ENCODE peak calls at places on chromosomes 3 and 15, in seven cellular contexts. One of them, this sample, is unnamed.

GRCh38 chr15:72733941-72734738 is 48.1 kb downstream of the BBS4 start:
- DNase-seq in HuH-7.5: no peak
- DNase-seq in activated T-helper 1 cell treated with anti-CD3 and anti-CD28 coated beads, Interleukin-2, amount 50 U/mL, for 16 hours: no peak
- DNase-seq in activated CD4-positive, CD25-positive, alpha-beta regulatory T cell treated with anti-CD3 and anti-CD28 coated beads, Interleukin-2, amount 50 U/mL, for 72 hours: no peak
- DNase-seq in retina: no peak
- DNase-seq in activated CD4-positive, alpha-beta T cell treated with anti-CD3 and anti-CD28 coated beads, Interleukin-2, amount 50 U/mL, for 48 hours: no peak
- DNase-seq in mammary epithelial cell: no peak
- DNase-seq in this sample: no peak

GRCh38 chr3:192645437-192645836 is 81.9 kb downstream of the FGF12 start:
- DNase-seq in HuH-7.5: no peak
- DNase-seq in activated T-helper 1 cell treated with anti-CD3 and anti-CD28 coated beads, Interleukin-2, amount 50 U/mL, for 16 hours: no peak
- DNase-seq in activated CD4-positive, CD25-positive, alpha-beta regulatory T cell treated with anti-CD3 and anti-CD28 coated beads, Interleukin-2, amount 50 U/mL, for 72 hours: no peak
- DNase-seq in retina: no peak
- DNase-seq in activated CD4-positive, alpha-beta T cell treated with anti-CD3 and anti-CD28 coated beads, Interleukin-2, amount 50 U/mL, for 48 hours: no peak
- DNase-seq in mammary epithelial cell: no peak
- DNase-seq in this sample: no peak

GRCh38 chr15:29540479-29540878 is 270.9 kb upstream of the NSMCE3 start:
- DNase-seq in HuH-7.5: no peak
- DNase-seq in activated T-helper 1 cell treated with anti-CD3 and anti-CD28 coated beads, Interleukin-2, amount 50 U/mL, for 16 hours: no peak
- DNase-seq in activated CD4-positive, CD25-positive, alpha-beta regulatory T cell treated with anti-CD3 and anti-CD28 coated beads, Interleukin-2, amount 50 U/mL, for 72 hours: no peak
- DNase-seq in retina: no peak
- DNase-seq in activated CD4-positive, alpha-beta T cell treated with anti-CD3 and anti-CD28 coated beads, Interleukin-2, amount 50 U/mL, for 48 hours: no peak
- DNase-seq in mammary epithelial cell: no peak
- DNase-seq in this sample: no peak

GRCh38 chr3:53411371-53411770 is 64.0 kb upstream of the DCP1A start:
- DNase-seq in HuH-7.5: no peak
- DNase-seq in activated T-helper 1 cell treated with anti-CD3 and anti-CD28 coated beads, Interleukin-2, amount 50 U/mL, for 16 hours: no peak
- DNase-seq in activated CD4-positive, CD25-positive, alpha-beta regulatory T cell treated with anti-CD3 and anti-CD28 coated beads, Interleukin-2, amount 50 U/mL, for 72 hours: no peak
- DNase-seq in retina: no peak
- DNase-seq in activated CD4-positive, alpha-beta T cell treated with anti-CD3 and anti-CD28 coated beads, Interleukin-2, amount 50 U/mL, for 48 hours: no peak
- DNase-seq in mammary epithelial cell: no peak
- DNase-seq in this sample: no peak

GRCh38 chr15:78675617-78676360 is 34.8 kb upstream of the CHRNB4 start:
- DNase-seq in HuH-7.5: no peak
- DNase-seq in activated T-helper 1 cell treated with anti-CD3 and anti-CD28 coated beads, Interleukin-2, amount 50 U/mL, for 16 hours: no peak
- DNase-seq in activated CD4-positive, CD25-positive, alpha-beta regulatory T cell treated with anti-CD3 and anti-CD28 coated beads, Interleukin-2, amount 50 U/mL, for 72 hours: no peak
- DNase-seq in retina: no peak
- DNase-seq in activated CD4-positive, alpha-beta T cell treated with anti-CD3 and anti-CD28 coated beads, Interleukin-2, amount 50 U/mL, for 48 hours: no peak
- DNase-seq in mammary epithelial cell: no peak
- DNase-seq in this sample: no peak

GRCh38 chr3:45024601-45025262 is 1.4 kb upstream of the CLEC3B start:
- DNase-seq in HuH-7.5: no peak
- DNase-seq in activated T-helper 1 cell treated with anti-CD3 and anti-CD28 coated beads, Interleukin-2, amount 50 U/mL, for 16 hours: no peak
- DNase-seq in activated CD4-positive, CD25-positive, alpha-beta regulatory T cell treated with anti-CD3 and anti-CD28 coated beads, Interleukin-2, amount 50 U/mL, for 72 hours: no peak
- DNase-seq in retina: no peak
- DNase-seq in activated CD4-positive, alpha-beta T cell treated with anti-CD3 and anti-CD28 coated beads, Interleukin-2, amount 50 U/mL, for 48 hours: no peak
- DNase-seq in mammary epithelial cell: no peak
- DNase-seq in this sample: no peak

GRCh38 chr15:51229907-51230328 is 108.5 kb downstream of the CYP19A1 start:
- DNase-seq in HuH-7.5: peak
- DNase-seq in activated T-helper 1 cell treated with anti-CD3 and anti-CD28 coated beads, Interleukin-2, amount 50 U/mL, for 16 hours: no peak
- DNase-seq in activated CD4-positive, CD25-positive, alpha-beta regulatory T cell treated with anti-CD3 and anti-CD28 coated beads, Interleukin-2, amount 50 U/mL, for 72 hours: no peak
- DNase-seq in retina: peak
- DNase-seq in activated CD4-positive, alpha-beta T cell treated with anti-CD3 and anti-CD28 coated beads, Interleukin-2, amount 50 U/mL, for 48 hours: no peak
- DNase-seq in mammary epithelial cell: no peak
- DNase-seq in this sample: no peak

GRCh38 chr15:40142428-40142827 is 18.4 kb upstream of the BUB1B start:
- DNase-seq in HuH-7.5: no peak
- DNase-seq in activated T-helper 1 cell treated with anti-CD3 and anti-CD28 coated beads, Interleukin-2, amount 50 U/mL, for 16 hours: no peak
- DNase-seq in activated CD4-positive, CD25-positive, alpha-beta regulatory T cell treated with anti-CD3 and anti-CD28 coated beads, Interleukin-2, amount 50 U/mL, for 72 hours: no peak
- DNase-seq in retina: no peak
- DNase-seq in activated CD4-positive, alpha-beta T cell treated with anti-CD3 and anti-CD28 coated beads, Interleukin-2, amount 50 U/mL, for 48 hours: no peak
- DNase-seq in mammary epithelial cell: no peak
- DNase-seq in this sample: no peak

GRCh38 chr3:66885326-66886000 is 112.6 kb upstream of the KBTBD8 start:
- DNase-seq in HuH-7.5: peak
- DNase-seq in activated T-helper 1 cell treated with anti-CD3 and anti-CD28 coated beads, Interleukin-2, amount 50 U/mL, for 16 hours: no peak
- DNase-seq in activated CD4-positive, CD25-positive, alpha-beta regulatory T cell treated with anti-CD3 and anti-CD28 coated beads, Interleukin-2, amount 50 U/mL, for 72 hours: no peak
- DNase-seq in retina: no peak
- DNase-seq in activated CD4-positive, alpha-beta T cell treated with anti-CD3 and anti-CD28 coated beads, Interleukin-2, amount 50 U/mL, for 48 hours: no peak
- DNase-seq in mammary epithelial cell: peak
- DNase-seq in this sample: no peak

GRCh38 chr3:19147905-19148767 is at the start of gene KCNH8:
- DNase-seq in HuH-7.5: peak
- DNase-seq in activated T-helper 1 cell treated with anti-CD3 and anti-CD28 coated beads, Interleukin-2, amount 50 U/mL, for 16 hours: no peak
- DNase-seq in activated CD4-positive, CD25-positive, alpha-beta regulatory T cell treated with anti-CD3 and anti-CD28 coated beads, Interleukin-2, amount 50 U/mL, for 72 hours: no peak
- DNase-seq in retina: peak
- DNase-seq in activated CD4-positive, alpha-beta T cell treated with anti-CD3 and anti-CD28 coated beads, Interleukin-2, amount 50 U/mL, for 48 hours: peak
- DNase-seq in mammary epithelial cell: peak
- DNase-seq in this sample: peak

GRCh38 chr3:176739169-176739568 is 458.1 kb downstream of the TBL1XR1 start:
- DNase-seq in HuH-7.5: no peak
- DNase-seq in activated T-helper 1 cell treated with anti-CD3 and anti-CD28 coated beads, Interleukin-2, amount 50 U/mL, for 16 hours: no peak
- DNase-seq in activated CD4-positive, CD25-positive, alpha-beta regulatory T cell treated with anti-CD3 and anti-CD28 coated beads, Interleukin-2, amount 50 U/mL, for 72 hours: no peak
- DNase-seq in retina: no peak
- DNase-seq in activated CD4-positive, alpha-beta T cell treated with anti-CD3 and anti-CD28 coated beads, Interleukin-2, amount 50 U/mL, for 48 hours: no peak
- DNase-seq in mammary epithelial cell: no peak
- DNase-seq in this sample: no peak

GRCh38 chr15:69280783-69281182 is 17.9 kb upstream of the PAQR5 start:
- DNase-seq in HuH-7.5: no peak
- DNase-seq in activated T-helper 1 cell treated with anti-CD3 and anti-CD28 coated beads, Interleukin-2, amount 50 U/mL, for 16 hours: no peak
- DNase-seq in activated CD4-positive, CD25-positive, alpha-beta regulatory T cell treated with anti-CD3 and anti-CD28 coated beads, Interleukin-2, amount 50 U/mL, for 72 hours: no peak
- DNase-seq in retina: no peak
- DNase-seq in activated CD4-positive, alpha-beta T cell treated with anti-CD3 and anti-CD28 coated beads, Interleukin-2, amount 50 U/mL, for 48 hours: no peak
- DNase-seq in mammary epithelial cell: no peak
- DNase-seq in this sample: no peak

GRCh38 chr3:23263796-23264195 is 60.7 kb downstream of the UBE2E2 start:
- DNase-seq in HuH-7.5: no peak
- DNase-seq in activated T-helper 1 cell treated with anti-CD3 and anti-CD28 coated beads, Interleukin-2, amount 50 U/mL, for 16 hours: no peak
- DNase-seq in activated CD4-positive, CD25-positive, alpha-beta regulatory T cell treated with anti-CD3 and anti-CD28 coated beads, Interleukin-2, amount 50 U/mL, for 72 hours: no peak
- DNase-seq in retina: no peak
- DNase-seq in activated CD4-positive, alpha-beta T cell treated with anti-CD3 and anti-CD28 coated beads, Interleukin-2, amount 50 U/mL, for 48 hours: no peak
- DNase-seq in mammary epithelial cell: peak
- DNase-seq in this sample: no peak

GRCh38 chr3:56855856-56856538 is 54.2 kb upstream of the ARHGEF3 start:
- DNase-seq in HuH-7.5: no peak
- DNase-seq in activated T-helper 1 cell treated with anti-CD3 and anti-CD28 coated beads, Interleukin-2, amount 50 U/mL, for 16 hours: no peak
- DNase-seq in activated CD4-positive, CD25-positive, alpha-beta regulatory T cell treated with anti-CD3 and anti-CD28 coated beads, Interleukin-2, amount 50 U/mL, for 72 hours: peak
- DNase-seq in retina: peak
- DNase-seq in activated CD4-positive, alpha-beta T cell treated with anti-CD3 and anti-CD28 coated beads, Interleukin-2, amount 50 U/mL, for 48 hours: peak
- DNase-seq in mammary epithelial cell: no peak
- DNase-seq in this sample: peak

GRCh38 chr15:68475449-68475848 is 43.5 kb upstream of the ITGA11 start:
- DNase-seq in HuH-7.5: no peak
- DNase-seq in activated T-helper 1 cell treated with anti-CD3 and anti-CD28 coated beads, Interleukin-2, amount 50 U/mL, for 16 hours: no peak
- DNase-seq in activated CD4-positive, CD25-positive, alpha-beta regulatory T cell treated with anti-CD3 and anti-CD28 coated beads, Interleukin-2, amount 50 U/mL, for 72 hours: no peak
- DNase-seq in retina: no peak
- DNase-seq in activated CD4-positive, alpha-beta T cell treated with anti-CD3 and anti-CD28 coated beads, Interleukin-2, amount 50 U/mL, for 48 hours: no peak
- DNase-seq in mammary epithelial cell: no peak
- DNase-seq in this sample: no peak

GRCh38 chr15:80689716-80690115 is 5.4 kb upstream of the ABHD17C start:
- DNase-seq in HuH-7.5: no peak
- DNase-seq in activated T-helper 1 cell treated with anti-CD3 and anti-CD28 coated beads, Interleukin-2, amount 50 U/mL, for 16 hours: no peak
- DNase-seq in activated CD4-positive, CD25-positive, alpha-beta regulatory T cell treated with anti-CD3 and anti-CD28 coated beads, Interleukin-2, amount 50 U/mL, for 72 hours: no peak
- DNase-seq in retina: no peak
- DNase-seq in activated CD4-positive, alpha-beta T cell treated with anti-CD3 and anti-CD28 coated beads, Interleukin-2, amount 50 U/mL, for 48 hours: no peak
- DNase-seq in mammary epithelial cell: no peak
- DNase-seq in this sample: no peak

GRCh38 chr3:129749692-129750091 is 143.2 kb upstream of the PLXND1 start:
- DNase-seq in HuH-7.5: no peak
- DNase-seq in activated T-helper 1 cell treated with anti-CD3 and anti-CD28 coated beads, Interleukin-2, amount 50 U/mL, for 16 hours: no peak
- DNase-seq in activated CD4-positive, CD25-positive, alpha-beta regulatory T cell treated with anti-CD3 and anti-CD28 coated beads, Interleukin-2, amount 50 U/mL, for 72 hours: no peak
- DNase-seq in retina: no peak
- DNase-seq in activated CD4-positive, alpha-beta T cell treated with anti-CD3 and anti-CD28 coated beads, Interleukin-2, amount 50 U/mL, for 48 hours: no peak
- DNase-seq in mammary epithelial cell: peak
- DNase-seq in this sample: no peak

GRCh38 chr3:16429086-16429485 is 84.4 kb downstream of the RFTN1 start:
- DNase-seq in HuH-7.5: no peak
- DNase-seq in activated T-helper 1 cell treated with anti-CD3 and anti-CD28 coated beads, Interleukin-2, amount 50 U/mL, for 16 hours: no peak
- DNase-seq in activated CD4-positive, CD25-positive, alpha-beta regulatory T cell treated with anti-CD3 and anti-CD28 coated beads, Interleukin-2, amount 50 U/mL, for 72 hours: no peak
- DNase-seq in retina: no peak
- DNase-seq in activated CD4-positive, alpha-beta T cell treated with anti-CD3 and anti-CD28 coated beads, Interleukin-2, amount 50 U/mL, for 48 hours: no peak
- DNase-seq in mammary epithelial cell: no peak
- DNase-seq in this sample: no peak

GRCh38 chr15:53230473-53230872 is 440.3 kb upstream of the ONECUT1 start:
- DNase-seq in HuH-7.5: no peak
- DNase-seq in activated T-helper 1 cell treated with anti-CD3 and anti-CD28 coated beads, Interleukin-2, amount 50 U/mL, for 16 hours: no peak
- DNase-seq in activated CD4-positive, CD25-positive, alpha-beta regulatory T cell treated with anti-CD3 and anti-CD28 coated beads, Interleukin-2, amount 50 U/mL, for 72 hours: no peak
- DNase-seq in retina: no peak
- DNase-seq in activated CD4-positive, alpha-beta T cell treated with anti-CD3 and anti-CD28 coated beads, Interleukin-2, amount 50 U/mL, for 48 hours: no peak
- DNase-seq in mammary epithelial cell: no peak
- DNase-seq in this sample: no peak

GRCh38 chr3:63228677-63229076 is 49.4 kb upstream of the SYNPR start:
- DNase-seq in HuH-7.5: peak
- DNase-seq in activated T-helper 1 cell treated with anti-CD3 and anti-CD28 coated beads, Interleukin-2, amount 50 U/mL, for 16 hours: no peak
- DNase-seq in activated CD4-positive, CD25-positive, alpha-beta regulatory T cell treated with anti-CD3 and anti-CD28 coated beads, Interleukin-2, amount 50 U/mL, for 72 hours: no peak
- DNase-seq in retina: peak
- DNase-seq in activated CD4-positive, alpha-beta T cell treated with anti-CD3 and anti-CD28 coated beads, Interleukin-2, amount 50 U/mL, for 48 hours: no peak
- DNase-seq in mammary epithelial cell: peak
- DNase-seq in this sample: no peak

GRCh38 chr15:38660726-38661125 is 96.1 kb upstream of the RASGRP1 start:
- DNase-seq in HuH-7.5: no peak
- DNase-seq in activated T-helper 1 cell treated with anti-CD3 and anti-CD28 coated beads, Interleukin-2, amount 50 U/mL, for 16 hours: no peak
- DNase-seq in activated CD4-positive, CD25-positive, alpha-beta regulatory T cell treated with anti-CD3 and anti-CD28 coated beads, Interleukin-2, amount 50 U/mL, for 72 hours: no peak
- DNase-seq in retina: no peak
- DNase-seq in activated CD4-positive, alpha-beta T cell treated with anti-CD3 and anti-CD28 coated beads, Interleukin-2, amount 50 U/mL, for 48 hours: no peak
- DNase-seq in mammary epithelial cell: no peak
- DNase-seq in this sample: no peak

GRCh38 chr15:58520464-58520863 is 88.7 kb downstream of the LIPC start:
- DNase-seq in HuH-7.5: no peak
- DNase-seq in activated T-helper 1 cell treated with anti-CD3 and anti-CD28 coated beads, Interleukin-2, amount 50 U/mL, for 16 hours: no peak
- DNase-seq in activated CD4-positive, CD25-positive, alpha-beta regulatory T cell treated with anti-CD3 and anti-CD28 coated beads, Interleukin-2, amount 50 U/mL, for 72 hours: no peak
- DNase-seq in retina: peak
- DNase-seq in activated CD4-positive, alpha-beta T cell treated with anti-CD3 and anti-CD28 coated beads, Interleukin-2, amount 50 U/mL, for 48 hours: no peak
- DNase-seq in mammary epithelial cell: no peak
- DNase-seq in this sample: no peak

GRCh38 chr3:12862387-12862786 is 21.0 kb upstream of the RPL32 start:
- DNase-seq in HuH-7.5: no peak
- DNase-seq in activated T-helper 1 cell treated with anti-CD3 and anti-CD28 coated beads, Interleukin-2, amount 50 U/mL, for 16 hours: no peak
- DNase-seq in activated CD4-positive, CD25-positive, alpha-beta regulatory T cell treated with anti-CD3 and anti-CD28 coated beads, Interleukin-2, amount 50 U/mL, for 72 hours: no peak
- DNase-seq in retina: no peak
- DNase-seq in activated CD4-positive, alpha-beta T cell treated with anti-CD3 and anti-CD28 coated beads, Interleukin-2, amount 50 U/mL, for 48 hours: no peak
- DNase-seq in mammary epithelial cell: no peak
- DNase-seq in this sample: no peak

GRCh38 chr15:55514414-55514850 is 6.4 kb upstream of the DNAAF4 start:
- DNase-seq in HuH-7.5: no peak
- DNase-seq in activated T-helper 1 cell treated with anti-CD3 and anti-CD28 coated beads, Interleukin-2, amount 50 U/mL, for 16 hours: no peak
- DNase-seq in activated CD4-positive, CD25-positive, alpha-beta regulatory T cell treated with anti-CD3 and anti-CD28 coated beads, Interleukin-2, amount 50 U/mL, for 72 hours: no peak
- DNase-seq in retina: no peak
- DNase-seq in activated CD4-positive, alpha-beta T cell treated with anti-CD3 and anti-CD28 coated beads, Interleukin-2, amount 50 U/mL, for 48 hours: no peak
- DNase-seq in mammary epithelial cell: no peak
- DNase-seq in this sample: no peak

GRCh38 chr3:183958226-183958625 is 59.5 kb downstream of the ABCC5 start:
- DNase-seq in HuH-7.5: no peak
- DNase-seq in activated T-helper 1 cell treated with anti-CD3 and anti-CD28 coated beads, Interleukin-2, amount 50 U/mL, for 16 hours: no peak
- DNase-seq in activated CD4-positive, CD25-positive, alpha-beta regulatory T cell treated with anti-CD3 and anti-CD28 coated beads, Interleukin-2, amount 50 U/mL, for 72 hours: no peak
- DNase-seq in retina: no peak
- DNase-seq in activated CD4-positive, alpha-beta T cell treated with anti-CD3 and anti-CD28 coated beads, Interleukin-2, amount 50 U/mL, for 48 hours: no peak
- DNase-seq in mammary epithelial cell: no peak
- DNase-seq in this sample: no peak

GRCh38 chr15:66593219-66593780 is 27.5 kb upstream of the LCTL start:
- DNase-seq in HuH-7.5: no peak
- DNase-seq in activated T-helper 1 cell treated with anti-CD3 and anti-CD28 coated beads, Interleukin-2, amount 50 U/mL, for 16 hours: no peak
- DNase-seq in activated CD4-positive, CD25-positive, alpha-beta regulatory T cell treated with anti-CD3 and anti-CD28 coated beads, Interleukin-2, amount 50 U/mL, for 72 hours: no peak
- DNase-seq in retina: no peak
- DNase-seq in activated CD4-positive, alpha-beta T cell treated with anti-CD3 and anti-CD28 coated beads, Interleukin-2, amount 50 U/mL, for 48 hours: no peak
- DNase-seq in mammary epithelial cell: no peak
- DNase-seq in this sample: no peak

GRCh38 chr3:172289583-172289982 is 158.7 kb downstream of the GHSR start:
- DNase-seq in HuH-7.5: no peak
- DNase-seq in activated T-helper 1 cell treated with anti-CD3 and anti-CD28 coated beads, Interleukin-2, amount 50 U/mL, for 16 hours: no peak
- DNase-seq in activated CD4-positive, CD25-positive, alpha-beta regulatory T cell treated with anti-CD3 and anti-CD28 coated beads, Interleukin-2, amount 50 U/mL, for 72 hours: no peak
- DNase-seq in retina: no peak
- DNase-seq in activated CD4-positive, alpha-beta T cell treated with anti-CD3 and anti-CD28 coated beads, Interleukin-2, amount 50 U/mL, for 48 hours: no peak
- DNase-seq in mammary epithelial cell: no peak
- DNase-seq in this sample: no peak

GRCh38 chr15:38509152-38509551 is 55.2 kb downstream of the FAM98B start:
- DNase-seq in HuH-7.5: no peak
- DNase-seq in activated T-helper 1 cell treated with anti-CD3 and anti-CD28 coated beads, Interleukin-2, amount 50 U/mL, for 16 hours: no peak
- DNase-seq in activated CD4-positive, CD25-positive, alpha-beta regulatory T cell treated with anti-CD3 and anti-CD28 coated beads, Interleukin-2, amount 50 U/mL, for 72 hours: no peak
- DNase-seq in retina: no peak
- DNase-seq in activated CD4-positive, alpha-beta T cell treated with anti-CD3 and anti-CD28 coated beads, Interleukin-2, amount 50 U/mL, for 48 hours: no peak
- DNase-seq in mammary epithelial cell: no peak
- DNase-seq in this sample: no peak

GRCh38 chr3:16378920-16379319 is 113.9 kb downstream of the OXNAD1 start:
- DNase-seq in HuH-7.5: no peak
- DNase-seq in activated T-helper 1 cell treated with anti-CD3 and anti-CD28 coated beads, Interleukin-2, amount 50 U/mL, for 16 hours: no peak
- DNase-seq in activated CD4-positive, CD25-positive, alpha-beta regulatory T cell treated with anti-CD3 and anti-CD28 coated beads, Interleukin-2, amount 50 U/mL, for 72 hours: no peak
- DNase-seq in retina: no peak
- DNase-seq in activated CD4-positive, alpha-beta T cell treated with anti-CD3 and anti-CD28 coated beads, Interleukin-2, amount 50 U/mL, for 48 hours: no peak
- DNase-seq in mammary epithelial cell: peak
- DNase-seq in this sample: no peak

GRCh38 chr15:49103002-49103401 is 52.4 kb downstream of the COPS2 start:
- DNase-seq in HuH-7.5: no peak
- DNase-seq in activated T-helper 1 cell treated with anti-CD3 and anti-CD28 coated beads, Interleukin-2, amount 50 U/mL, for 16 hours: no peak
- DNase-seq in activated CD4-positive, CD25-positive, alpha-beta regulatory T cell treated with anti-CD3 and anti-CD28 coated beads, Interleukin-2, amount 50 U/mL, for 72 hours: no peak
- DNase-seq in retina: no peak
- DNase-seq in activated CD4-positive, alpha-beta T cell treated with anti-CD3 and anti-CD28 coated beads, Interleukin-2, amount 50 U/mL, for 48 hours: no peak
- DNase-seq in mammary epithelial cell: peak
- DNase-seq in this sample: no peak

GRCh38 chr15:58549013-58549779 is 117.4 kb downstream of the LIPC start:
- DNase-seq in HuH-7.5: no peak
- DNase-seq in activated T-helper 1 cell treated with anti-CD3 and anti-CD28 coated beads, Interleukin-2, amount 50 U/mL, for 16 hours: no peak
- DNase-seq in activated CD4-positive, CD25-positive, alpha-beta regulatory T cell treated with anti-CD3 and anti-CD28 coated beads, Interleukin-2, amount 50 U/mL, for 72 hours: no peak
- DNase-seq in retina: no peak
- DNase-seq in activated CD4-positive, alpha-beta T cell treated with anti-CD3 and anti-CD28 coated beads, Interleukin-2, amount 50 U/mL, for 48 hours: no peak
- DNase-seq in mammary epithelial cell: no peak
- DNase-seq in this sample: no peak